ENCODE peak calls at places on chromosomes 2 and 18, in six cellular contexts. One of them, this sample, is unnamed. For H3K4me1, the result is how much of the 10 kb centered on the place peaks cover.

GRCh38 chr2:43467889-43468288 is 127.9 kb downstream of the THADA start:
- DNase-seq in IMR-90: peak
- DNase-seq in neuronal stem cell: no peak
- DNase-seq in mesendoderm: no peak
- DNase-seq in H1: no peak
- DNase-seq in H9: no peak
- DNase-seq in this sample: peak

GRCh38 chr2:203623616-203624015 is 82.8 kb upstream of the CD28 start:
- DNase-seq in neuronal stem cell: no peak
- DNase-seq in IMR-90: peak
- DNase-seq in H9: no peak
- DNase-seq in H1: no peak
- DNase-seq in mesendoderm: no peak
- DNase-seq in this sample: peak

GRCh38 chr18:43277164-43277600 is at the start of gene SYT4:
- DNase-seq in H9: peak
- DNase-seq in IMR-90: peak
- DNase-seq in neuronal stem cell: peak
- DNase-seq in mesendoderm: peak
- DNase-seq in H1: peak
- DNase-seq in this sample: peak

GRCh38 chr2:172107690-172108586 is 5.2 kb upstream of the DLX2 start:
- DNase-seq in IMR-90: no peak
- DNase-seq in H9: no peak
- DNase-seq in H1: no peak
- DNase-seq in neuronal stem cell: peak
- DNase-seq in mesendoderm: peak
- DNase-seq in this sample: no peak

GRCh38 chr2:207937818-207938217 is 87.5 kb downstream of the PLEKHM3 start:
- DNase-seq in mesendoderm: no peak
- DNase-seq in H9: no peak
- DNase-seq in H1: no peak
- DNase-seq in neuronal stem cell: no peak
- DNase-seq in IMR-90: peak
- DNase-seq in this sample: no peak

GRCh38 chr2:178579006-178579405 is 98.7 kb downstream of the PLEKHA3 start:
- DNase-seq in IMR-90: peak
- DNase-seq in H1: no peak
- DNase-seq in H9: no peak
- DNase-seq in mesendoderm: no peak
- DNase-seq in neuronal stem cell: no peak
- DNase-seq in this sample: peak

GRCh38 chr2:95278637-95279225 is 4.5 kb downstream of the PROM2 start:
- DNase-seq in H9: no peak
- DNase-seq in mesendoderm: no peak
- DNase-seq in neuronal stem cell: no peak
- DNase-seq in H1: no peak
- DNase-seq in IMR-90: no peak
- DNase-seq in this sample: no peak

GRCh38 chr2:229201522-229201921 is 69.6 kb downstream of the PID1 start:
- DNase-seq in neuronal stem cell: no peak
- DNase-seq in IMR-90: no peak
- DNase-seq in mesendoderm: no peak
- DNase-seq in H9: no peak
- DNase-seq in H1: no peak
- DNase-seq in this sample: no peak

GRCh38 chr18:6929370-6930102 is 188.1 kb downstream of the LAMA1 start:
- DNase-seq in H1: no peak
- DNase-seq in IMR-90: no peak
- DNase-seq in mesendoderm: peak
- DNase-seq in H9: peak
- DNase-seq in neuronal stem cell: no peak
- DNase-seq in this sample: no peak

GRCh38 chr2:54042341-54042740 is 71.5 kb upstream of the PSME4 start:
- DNase-seq in H1: no peak
- DNase-seq in IMR-90: peak
- DNase-seq in mesendoderm: no peak
- DNase-seq in H9: no peak
- DNase-seq in neuronal stem cell: no peak
- DNase-seq in this sample: peak

GRCh38 chr2:165957030-165957675 is 3.6 kb upstream of the TTC21B start:
- DNase-seq in neuronal stem cell: no peak
- DNase-seq in H9: peak
- DNase-seq in mesendoderm: no peak
- DNase-seq in IMR-90: no peak
- DNase-seq in H1: no peak
- DNase-seq in this sample: no peak

GRCh38 chr18:8474661-8475060 is 134.6 kb upstream of the RAB12 start:
- DNase-seq in mesendoderm: no peak
- DNase-seq in H9: no peak
- DNase-seq in IMR-90: no peak
- DNase-seq in neuronal stem cell: no peak
- DNase-seq in H1: no peak
- DNase-seq in this sample: no peak

GRCh38 chr2:232327089-232328037 is 51.2 kb upstream of the ALPP start:
- DNase-seq in neuronal stem cell: peak
- DNase-seq in IMR-90: peak
- DNase-seq in mesendoderm: peak
- DNase-seq in H1: peak
- DNase-seq in H9: peak
- DNase-seq in this sample: peak

GRCh38 chr2:160666019-160666676 is 172.5 kb upstream of the RBMS1 start:
- DNase-seq in neuronal stem cell: no peak
- DNase-seq in H9: no peak
- DNase-seq in IMR-90: peak
- DNase-seq in mesendoderm: no peak
- DNase-seq in H1: no peak
- DNase-seq in this sample: peak

GRCh38 chr2:128841803-128842202 is 523.1 kb upstream of the HS6ST1 start:
- DNase-seq in H9: no peak
- DNase-seq in neuronal stem cell: no peak
- DNase-seq in mesendoderm: no peak
- DNase-seq in H1: no peak
- DNase-seq in IMR-90: no peak
- DNase-seq in this sample: no peak

GRCh38 chr18:50790956-50791355 is 28.9 kb downstream of the MRO start:
- DNase-seq in IMR-90: no peak
- DNase-seq in H1: no peak
- DNase-seq in neuronal stem cell: no peak
- DNase-seq in H9: no peak
- DNase-seq in mesendoderm: no peak
- DNase-seq in this sample: no peak

GRCh38 chr2:228987441-228988155 is 283.5 kb downstream of the PID1 start:
- DNase-seq in H9: no peak
- DNase-seq in neuronal stem cell: no peak
- DNase-seq in IMR-90: no peak
- DNase-seq in H1: no peak
- DNase-seq in mesendoderm: no peak
- DNase-seq in this sample: no peak

GRCh38 chr2:95091885-95092555 is 29.6 kb downstream of the MRPS5 start:
- DNase-seq in H1: no peak
- DNase-seq in H9: no peak
- DNase-seq in IMR-90: no peak
- DNase-seq in neuronal stem cell: no peak
- DNase-seq in mesendoderm: no peak
- DNase-seq in this sample: no peak

GRCh38 chr18:39724652-39725051 is 2159.1 kb upstream of the CELF4 start:
- DNase-seq in IMR-90: peak
- DNase-seq in neuronal stem cell: no peak
- DNase-seq in mesendoderm: no peak
- DNase-seq in H1: no peak
- DNase-seq in H9: no peak
- DNase-seq in this sample: no peak

DNA sequence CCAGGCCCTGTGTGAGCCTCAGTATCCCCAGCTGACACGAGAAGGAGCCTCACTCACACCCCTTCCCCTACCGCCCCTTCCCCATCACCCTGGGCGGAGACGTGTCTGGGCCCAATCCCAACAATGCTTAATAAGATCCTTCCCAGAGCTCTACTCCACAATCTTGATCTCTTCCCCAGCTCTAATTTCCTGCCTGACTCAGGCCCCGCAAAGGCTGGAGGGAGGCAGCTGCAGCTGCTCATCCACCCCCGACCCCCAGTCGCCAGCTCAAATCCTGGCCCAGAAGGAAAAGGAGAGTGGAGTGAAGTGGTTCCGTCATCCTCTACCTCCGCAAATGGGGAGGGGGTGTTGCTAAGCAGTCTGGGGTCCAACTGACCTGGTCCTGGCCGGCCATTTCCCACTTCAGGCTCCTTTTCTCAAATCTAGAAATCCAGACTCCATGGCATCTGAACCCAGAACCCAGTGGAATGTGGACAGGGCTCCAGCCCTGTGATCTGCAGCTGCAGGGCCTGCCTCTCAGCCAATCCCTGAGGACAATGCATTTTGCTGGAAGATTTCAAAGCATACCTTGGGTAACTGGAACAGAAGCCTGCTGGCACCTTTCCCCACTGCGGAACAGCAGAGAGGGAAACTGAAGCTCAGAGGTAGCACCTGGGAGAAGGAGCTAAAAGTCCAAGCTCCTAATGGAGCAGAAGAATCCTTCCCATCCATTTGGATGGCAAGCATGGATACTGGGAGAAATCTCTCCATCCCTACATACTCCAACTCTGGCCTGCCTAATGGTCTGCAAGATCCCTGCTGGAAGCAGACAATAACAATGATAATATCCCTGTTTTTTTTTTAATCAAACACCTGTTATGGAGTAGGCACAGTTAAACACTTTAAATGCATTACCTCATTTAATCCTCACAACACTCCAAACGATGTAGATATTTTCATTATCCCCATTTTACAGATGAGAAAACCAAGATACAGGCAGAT is 5.6 kb upstream of the TNS1 start:
- DNase-seq in H1: no peak
- DNase-seq in H9: no peak
- DNase-seq in mesendoderm: no peak
- DNase-seq in IMR-90: peak
- DNase-seq in neuronal stem cell: no peak
- DNase-seq in this sample: no peak
- H3K4me1 ChIP-seq in H1: under half
- H3K4me1 ChIP-seq in H9: under half
- H3K4me1 ChIP-seq in mesendoderm: under half
- H3K4me1 ChIP-seq in IMR-90: under half
- H3K4me1 ChIP-seq in neuronal stem cell: under half
- H3K4me1 ChIP-seq in this sample: under half

GRCh38 chr2:37656512-37657423 is 14.7 kb downstream of the CDC42EP3 start:
- DNase-seq in H9: peak
- DNase-seq in mesendoderm: peak
- DNase-seq in neuronal stem cell: peak
- DNase-seq in IMR-90: no peak
- DNase-seq in H1: peak
- DNase-seq in this sample: peak
- H3K4ac ChIP-seq in H9: no peak
- H3K4ac ChIP-seq in mesendoderm: peak
- H3K4ac ChIP-seq in neuronal stem cell: no peak
- H3K4ac ChIP-seq in IMR-90: peak
- H3K4ac ChIP-seq in H1: no peak
- H3K4ac ChIP-seq in this sample: peak

GRCh38 chr2:189231719-189232323 is 52.3 kb upstream of the COL5A2 start:
- DNase-seq in neuronal stem cell: no peak
- DNase-seq in IMR-90: no peak
- DNase-seq in H9: no peak
- DNase-seq in mesendoderm: no peak
- DNase-seq in H1: no peak
- DNase-seq in this sample: no peak
- H2BK120ac ChIP-seq in neuronal stem cell: no peak
- H2BK120ac ChIP-seq in IMR-90: peak
- H2BK120ac ChIP-seq in H9: no peak
- H2BK120ac ChIP-seq in mesendoderm: peak
- H2BK120ac ChIP-seq in H1: no peak
- H2BK120ac ChIP-seq in this sample: no peak

GRCh38 chr2:240585681-240586197 is 795 bp upstream of the CAPN10 start:
- DNase-seq in H9: no peak
- DNase-seq in neuronal stem cell: no peak
- DNase-seq in mesendoderm: no peak
- DNase-seq in H1: no peak
- DNase-seq in IMR-90: no peak
- DNase-seq in this sample: no peak
- H3K4me1 ChIP-seq in H9: under half
- H3K4me1 ChIP-seq in neuronal stem cell: under half
- H3K4me1 ChIP-seq in mesendoderm: under half
- H3K4me1 ChIP-seq in H1: under half
- H3K4me1 ChIP-seq in IMR-90: under half
- H3K4me1 ChIP-seq in this sample: under half

DNA sequence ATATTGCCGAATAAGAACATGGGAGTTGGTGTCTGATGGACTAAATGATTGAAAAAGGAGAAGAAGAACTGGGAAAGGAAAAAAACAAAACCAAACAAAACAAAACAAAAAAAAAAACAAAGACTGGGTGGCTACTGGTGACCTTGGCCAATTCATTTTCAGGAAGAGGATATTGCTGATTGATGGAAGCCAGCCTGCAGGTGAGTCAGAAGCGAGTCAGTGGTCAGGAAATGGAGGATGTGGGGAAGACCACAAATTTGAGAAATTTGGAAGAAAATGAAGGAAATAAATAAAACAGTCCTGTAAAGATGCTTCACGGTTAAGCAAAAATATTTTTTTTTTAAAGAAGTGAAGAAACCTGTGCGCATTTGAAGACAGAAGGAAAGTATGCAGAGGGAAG is 296.9 kb downstream of the ZNF521 start:
- DNase-seq in H9: no peak
- DNase-seq in H1: no peak
- DNase-seq in neuronal stem cell: no peak
- DNase-seq in IMR-90: peak
- DNase-seq in mesendoderm: no peak
- DNase-seq in this sample: peak
- H3K4ac ChIP-seq in H9: no peak
- H3K4ac ChIP-seq in H1: no peak
- H3K4ac ChIP-seq in neuronal stem cell: no peak
- H3K4ac ChIP-seq in IMR-90: no peak
- H3K4ac ChIP-seq in mesendoderm: no peak
- H3K4ac ChIP-seq in this sample: no peak

DNA sequence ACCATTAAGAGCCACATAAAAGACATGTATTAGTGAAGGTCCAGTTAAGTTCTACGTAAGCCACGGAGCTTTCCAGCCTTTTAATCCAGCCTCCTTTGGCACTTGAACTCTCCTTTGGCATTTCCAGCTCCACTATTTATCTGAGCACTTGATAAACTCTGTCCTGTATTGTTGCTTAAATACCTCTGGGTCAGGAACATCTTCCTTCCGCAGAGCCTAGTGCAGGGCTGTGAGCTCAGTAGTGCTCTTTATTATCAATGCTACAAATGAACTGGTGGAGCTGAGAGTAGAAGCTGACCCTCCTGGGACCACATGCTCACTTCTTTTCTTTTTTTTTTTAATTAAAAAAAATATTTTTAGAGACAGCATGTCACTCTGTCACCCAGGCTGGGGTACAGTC is 4.9 kb downstream of the STPG4 start:
- DNase-seq in IMR-90: no peak
- DNase-seq in mesendoderm: no peak
- DNase-seq in H9: no peak
- DNase-seq in neuronal stem cell: no peak
- DNase-seq in H1: no peak
- DNase-seq in this sample: no peak
- H2BK120ac ChIP-seq in IMR-90: no peak
- H2BK120ac ChIP-seq in mesendoderm: no peak
- H2BK120ac ChIP-seq in H9: no peak
- H2BK120ac ChIP-seq in neuronal stem cell: no peak
- H2BK120ac ChIP-seq in H1: no peak
- H2BK120ac ChIP-seq in this sample: no peak